ENCODE peak calls at places on chromosomes 4 and X, in six cellular contexts. T is mammary epithelial cell, W is choroid plexus epithelial cell, M is GM06990, K is omental fat pad, R is uterus. Z is an unnamed sample.

GRCh38 chrX:551306-551705 is 79.3 kb upstream of the SHOX start:
- DNase-seq in W (no peak), K (no peak), T (no peak), R (no peak), M (no peak), Z (no peak)

GRCh38 chr4:113476800-113477199 is 284.7 kb downstream of the CAMK2D start:
- DNase-seq in M (no peak), W (no peak), T (peak), K (no peak), R (no peak), Z (no peak)

GRCh38 chrX:12956704-12957541 is 18.0 kb upstream of the TMSB4X start:
- DNase-seq in M (peak), W (peak), K (no peak), T (peak), R (no peak), Z (no peak)

GRCh38 chr4:40682298-40683101 is 52.8 kb upstream of the RBM47 start:
- DNase-seq in W (no peak), M (no peak), T (no peak), R (no peak), K (no peak), Z (no peak)

GRCh38 chrX:70508296-70508911 is 63.8 kb downstream of the DLG3 start:
- DNase-seq in M (no peak), W (peak), K (no peak), T (no peak), R (no peak), Z (no peak)

GRCh38 chr4:167622481-167623240 is 388.4 kb upstream of the SPOCK3 start:
- DNase-seq in T (peak), W (peak), R (no peak), K (no peak), M (no peak), Z (peak)

GRCh38 chrX:2498781-2499302 is 1.9 kb downstream of the DHRSX start:
- DNase-seq in K (no peak), W (peak), M (no peak), T (no peak), R (no peak), Z (no peak)

GRCh38 chr4:73844352-73844751 is 7.9 kb downstream of the CXCL6 start:
- DNase-seq in T (peak), R (no peak), M (no peak), W (peak), K (no peak), Z (no peak)

GRCh38 chr4:74474345-74475099 is 29.6 kb downstream of the AREG start:
- DNase-seq in M (no peak), R (no peak), T (peak), W (peak), K (no peak), Z (no peak)

GRCh38 chr4:4866124-4866832 is 6.8 kb downstream of the MSX1 start:
- DNase-seq in T (no peak), R (no peak), M (peak), K (no peak), W (no peak), Z (no peak)

GRCh38 chr4:54898941-54899340 is 226.5 kb downstream of the KDR start:
- DNase-seq in T (peak), W (peak), R (no peak), K (no peak), M (no peak), Z (no peak)

GRCh38 chrX:13110427-13111324 is 66.3 kb upstream of the FAM9C start:
- DNase-seq in M (no peak), T (peak), W (peak), R (peak), K (no peak), Z (no peak)

GRCh38 chrX:38513087-38513742 is 48.1 kb upstream of the TSPAN7 start:
- DNase-seq in K (no peak), W (no peak), T (no peak), M (no peak), R (no peak), Z (no peak)

GRCh38 chrX:68365356-68365755 is 67.9 kb downstream of the OPHN1 start:
- DNase-seq in K (no peak), R (no peak), M (no peak), T (no peak), W (peak), Z (no peak)

GRCh38 chr4:121728066-121728465 is 31.3 kb upstream of the ANXA5 start:
- DNase-seq in K (no peak), T (peak), M (no peak), W (peak), R (no peak), Z (no peak)

GRCh38 chrX:20547649-20548051 is 280.9 kb upstream of the RPS6KA3 start:
- DNase-seq in W (peak), R (no peak), K (no peak), T (peak), M (no peak), Z (no peak)

GRCh38 chrX:37302569-37302968 is 46.6 kb upstream of the PRRG1 start:
- DNase-seq in R (no peak), W (peak), T (peak), M (no peak), K (no peak), Z (no peak)

GRCh38 chr4:151717271-151717670 is 43.5 kb downstream of the GATB start:
- DNase-seq in K (no peak), W (no peak), M (no peak), T (no peak), R (no peak), Z (no peak)

GRCh38 chrX:148774276-148774675 is 273.9 kb downstream of the AFF2 start:
- DNase-seq in W (peak), K (no peak), M (no peak), T (no peak), R (no peak), Z (no peak)

GRCh38 chrX:3263681-3264126 is 82.7 kb downstream of the MXRA5 start:
- DNase-seq in M (no peak), W (no peak), T (no peak), R (no peak), K (no peak), Z (no peak)

GRCh38 chr4:2168469-2169319 is 73.2 kb downstream of the HAUS3 start:
- DNase-seq in M (no peak), K (no peak), W (no peak), T (peak), R (no peak), Z (no peak)
- TF ChIP-seq CTCF in M (no peak), K (no peak), W (no peak), T (peak), R (no peak), Z (no peak)

GRCh38 chr4:103030791-103031190 is 11.3 kb upstream of the SLC9B1 start:
- DNase-seq in M (no peak), R (no peak), W (no peak), K (no peak), T (no peak), Z (no peak)

GRCh38 chr4:103036169-103036568 is 16.7 kb upstream of the SLC9B1 start:
- DNase-seq in R (no peak), T (no peak), K (no peak), M (no peak), W (no peak), Z (no peak)

GRCh38 chr4:103026868-103027267 is 7.4 kb upstream of the SLC9B1 start:
- DNase-seq in R (no peak), T (peak), M (no peak), W (peak), K (no peak), Z (no peak)

GRCh38 chr4:103032575-103032974 is 13.1 kb upstream of the SLC9B1 start:
- DNase-seq in K (no peak), W (peak), T (peak), M (no peak), R (no peak), Z (no peak)
- TF ChIP-seq CTCF in K (no peak), W (peak), T (peak), M (peak), R (no peak), Z (peak)

DNA sequence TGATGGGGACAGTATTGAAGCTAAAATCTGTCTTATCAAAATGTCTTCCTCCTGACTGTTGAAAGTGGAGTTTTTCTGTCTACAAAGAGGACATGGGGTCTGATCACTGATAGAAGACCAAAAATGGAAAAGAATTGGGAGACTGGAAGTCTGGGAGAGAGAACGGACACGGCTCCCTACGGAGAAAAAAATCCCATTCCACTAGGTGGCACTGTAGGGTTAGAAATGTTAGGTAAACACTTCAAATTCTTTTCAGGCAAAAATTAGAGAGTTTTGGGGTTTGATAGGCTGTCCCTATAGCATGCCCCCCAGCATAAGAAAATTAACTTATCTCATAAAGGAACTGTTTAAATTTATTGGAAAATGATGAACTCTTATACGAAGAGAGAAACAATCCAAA is 200.5 kb downstream of the FAM133A start:
- DNase-seq in R (no peak), M (no peak), T (peak), W (peak), K (no peak), Z (no peak)
- TF ChIP-seq CTCF in R (peak), M (peak), T (peak), W (peak), K (no peak), Z (peak)

GRCh38 chr4:169934794-169935400 is 91.3 kb downstream of the MFAP3L start:
- DNase-seq in R (no peak), T (no peak), K (no peak), W (no peak), M (no peak), Z (no peak)

GRCh38 chr4:169941141-169941540 is 85.1 kb downstream of the MFAP3L start:
- DNase-seq in M (no peak), K (no peak), R (no peak), T (no peak), W (no peak), Z (no peak)

GRCh38 chr4:169945636-169946035 is 80.6 kb downstream of the MFAP3L start:
- DNase-seq in K (no peak), R (no peak), T (no peak), W (no peak), M (no peak), Z (peak)

GRCh38 chr4:169940460-169940859 is 85.7 kb downstream of the MFAP3L start:
- DNase-seq in K (no peak), T (no peak), W (peak), R (no peak), M (no peak), Z (no peak)
- TF ChIP-seq CTCF in K (no peak), T (peak), W (peak), R (no peak), M (no peak), Z (no peak)